ENCODE peak calls at places on chromosomes 16 and 17, in four cellular contexts. H is fibroblast of pulmonary artery, A is caudate nucleus, O is amygdala. F is an unnamed sample.

GRCh38 chr16:17223576-17223975 is 247.2 kb downstream of the XYLT1 start:
- DNase-seq in H (no peak), A (no peak), O (no peak), F (no peak)

GRCh38 chr17:65537343-65537844 is 24.1 kb downstream of the AXIN2 start:
- DNase-seq in H (no peak), A (no peak), O (no peak), F (no peak)

GRCh38 chr17:44931376-44931775 is 16.1 kb upstream of the GFAP start:
- DNase-seq in H (no peak), A (no peak), O (no peak), F (no peak)

GRCh38 chr17:40480501-40481003 is 20.9 kb downstream of the TNS4 start:
- DNase-seq in H (peak), A (no peak), O (no peak), F (no peak)

GRCh38 chr16:30893082-30893743 is 664 bp downstream of the BCL7C start:
- DNase-seq in H (no peak), A (no peak), O (no peak), F (no peak)

GRCh38 chr16:23048164-23048563 is 101.1 kb downstream of the USP31 start:
- DNase-seq in H (no peak), A (no peak), O (no peak), F (no peak)

GRCh38 chr17:79650861-79651260 is 40.0 kb upstream of the RBFOX3 start:
- DNase-seq in H (no peak), A (no peak), O (no peak), F (no peak)

GRCh38 chr17:1170739-1171138 is 9.0 kb downstream of the ABR start:
- DNase-seq in H (no peak), A (no peak), O (no peak), F (no peak)

GRCh38 chr17:38659415-38659814 is 15.3 kb downstream of the EPOP start:
- DNase-seq in H (no peak), A (no peak), O (no peak), F (no peak)

GRCh38 chr17:58755269-58755576 is 431 bp upstream of the PPM1E start:
- DNase-seq in H (no peak), A (no peak), O (no peak), F (no peak)

GRCh38 chr16:25033852-25034251 is 18.7 kb upstream of the ARHGAP17 start:
- DNase-seq in H (peak), A (no peak), O (no peak), F (peak)

GRCh38 chr16:84047206-84047605 is 4.6 kb upstream of the SLC38A8 start:
- DNase-seq in H (no peak), A (no peak), O (no peak), F (no peak)

GRCh38 chr17:41544497-41544896 is 16.4 kb upstream of the KRT19 start:
- DNase-seq in H (no peak), A (no peak), O (no peak), F (no peak)

GRCh38 chr17:41492351-41492750 is 2.6 kb upstream of the KRT36 start:
- DNase-seq in H (peak), A (no peak), O (no peak), F (no peak)

GRCh38 chr17:82213251-82214011 is 789 bp upstream of the CCDC57 start:
- DNase-seq in H (peak), A (no peak), O (peak), F (peak)

GRCh38 chr16:49986351-49987124 is 38.5 kb upstream of the CNEP1R1 start:
- DNase-seq in H (peak), A (no peak), O (no peak), F (peak)

GRCh38 chr17:4836221-4836620 is 3.1 kb downstream of the MINK1 start:
- DNase-seq in H (no peak), A (no peak), O (no peak), F (no peak)

GRCh38 chr17:42472709-42473521 is 14.2 kb downstream of the ATP6V0A1 start:
- DNase-seq in H (peak), A (no peak), O (no peak), F (peak)

GRCh38 chr16:64773184-64773583 is 348.7 kb downstream of the CDH11 start:
- DNase-seq in H (no peak), A (no peak), O (no peak), F (no peak)

GRCh38 chr17:278055-279028 is 74.3 kb downstream of the RPH3AL start:
- DNase-seq in H (no peak), A (no peak), O (no peak), F (no peak)